ENCODE peak calls at places on chromosomes 3 and 15, in four cellular contexts. One of them, this sample, is unnamed.

GRCh38 chr3:157527471-157527881 is 24.3 kb upstream of the VEPH1 start:
- DNase-seq in stomach: no peak
- DNase-seq in esophagus muscularis mucosa: no peak
- DNase-seq in heart left ventricle: no peak
- DNase-seq in this sample: no peak

GRCh38 chr3:123138819-123139517 is 62.8 kb upstream of the SEC22A start:
- DNase-seq in heart left ventricle: no peak
- DNase-seq in esophagus muscularis mucosa: no peak
- DNase-seq in stomach: no peak
- DNase-seq in this sample: peak

GRCh38 chr3:16309558-16309957 is 44.5 kb downstream of the OXNAD1 start:
- DNase-seq in stomach: no peak
- DNase-seq in heart left ventricle: no peak
- DNase-seq in esophagus muscularis mucosa: no peak
- DNase-seq in this sample: peak

GRCh38 chr15:83248151-83248851 is 36.2 kb downstream of the BNC1 start:
- DNase-seq in stomach: no peak
- DNase-seq in esophagus muscularis mucosa: no peak
- DNase-seq in heart left ventricle: peak
- DNase-seq in this sample: peak

GRCh38 chr3:52844290-52844985 is 9.6 kb upstream of the MUSTN1 start:
- DNase-seq in esophagus muscularis mucosa: no peak
- DNase-seq in heart left ventricle: no peak
- DNase-seq in stomach: no peak
- DNase-seq in this sample: no peak

GRCh38 chr3:50405249-50405648 is 45.9 kb upstream of the TMEM115 start:
- DNase-seq in stomach: no peak
- DNase-seq in esophagus muscularis mucosa: no peak
- DNase-seq in heart left ventricle: no peak
- DNase-seq in this sample: peak

GRCh38 chr15:48177383-48177874 is 666 bp downstream of the MYEF2 start:
- DNase-seq in heart left ventricle: no peak
- DNase-seq in esophagus muscularis mucosa: no peak
- DNase-seq in stomach: no peak
- DNase-seq in this sample: peak

GRCh38 chr3:181755959-181756358 is 44.2 kb downstream of the SOX2 start:
- DNase-seq in heart left ventricle: no peak
- DNase-seq in stomach: no peak
- DNase-seq in esophagus muscularis mucosa: no peak
- DNase-seq in this sample: no peak

GRCh38 chr3:149658444-149659172 is 783 bp upstream of the WWTR1 start:
- DNase-seq in heart left ventricle: peak
- DNase-seq in stomach: peak
- DNase-seq in esophagus muscularis mucosa: peak
- DNase-seq in this sample: peak

GRCh38 chr3:49238274-49239127 is 38.5 kb downstream of the C3orf62 start:
- DNase-seq in heart left ventricle: peak
- DNase-seq in esophagus muscularis mucosa: peak
- DNase-seq in stomach: peak
- DNase-seq in this sample: peak

GRCh38 chr15:67133738-67134576 is 68.6 kb downstream of the SMAD3 start:
- DNase-seq in stomach: no peak
- DNase-seq in heart left ventricle: peak
- DNase-seq in esophagus muscularis mucosa: no peak
- DNase-seq in this sample: peak

GRCh38 chr3:160401301-160402095 is 2.0 kb downstream of the SMC4 start:
- DNase-seq in heart left ventricle: no peak
- DNase-seq in esophagus muscularis mucosa: no peak
- DNase-seq in stomach: peak
- DNase-seq in this sample: peak

GRCh38 chr15:84826369-84826823 is 9.2 kb downstream of the ALPK3 start:
- DNase-seq in stomach: peak
- DNase-seq in heart left ventricle: peak
- DNase-seq in esophagus muscularis mucosa: no peak
- DNase-seq in this sample: no peak

GRCh38 chr3:49173116-49173791 is 1.9 kb downstream of the KLHDC8B start:
- DNase-seq in esophagus muscularis mucosa: no peak
- DNase-seq in stomach: peak
- DNase-seq in heart left ventricle: peak
- DNase-seq in this sample: peak

GRCh38 chr3:170760174-170760526 is 109.8 kb downstream of the RPL22L1 start:
- DNase-seq in heart left ventricle: no peak
- DNase-seq in esophagus muscularis mucosa: no peak
- DNase-seq in stomach: peak
- DNase-seq in this sample: peak

GRCh38 chr3:64616953-64617352 is 70.8 kb downstream of the ADAMTS9 start:
- DNase-seq in stomach: no peak
- DNase-seq in heart left ventricle: peak
- DNase-seq in esophagus muscularis mucosa: no peak
- DNase-seq in this sample: no peak

GRCh38 chr3:106206165-106206564 is 337.4 kb upstream of the CBLB start:
- DNase-seq in heart left ventricle: peak
- DNase-seq in esophagus muscularis mucosa: no peak
- DNase-seq in stomach: no peak
- DNase-seq in this sample: peak

GRCh38 chr15:36392666-36393266 is 186.7 kb upstream of the CDIN1 start:
- DNase-seq in stomach: no peak
- DNase-seq in heart left ventricle: no peak
- DNase-seq in esophagus muscularis mucosa: no peak
- DNase-seq in this sample: no peak

GRCh38 chr15:43911235-43911661 is 84.4 kb downstream of the WDR76 start:
- DNase-seq in heart left ventricle: peak
- DNase-seq in stomach: no peak
- DNase-seq in esophagus muscularis mucosa: no peak
- DNase-seq in this sample: peak

GRCh38 chr3:88150771-88151170 is 1.0 kb downstream of the C3orf38 start:
- DNase-seq in heart left ventricle: no peak
- DNase-seq in esophagus muscularis mucosa: no peak
- DNase-seq in stomach: no peak
- DNase-seq in this sample: no peak

GRCh38 chr3:72617420-72618024 is 230.7 kb downstream of the SHQ1 start:
- DNase-seq in esophagus muscularis mucosa: no peak
- DNase-seq in stomach: no peak
- DNase-seq in heart left ventricle: no peak
- DNase-seq in this sample: no peak

GRCh38 chr3:195075941-195076875 is 194.8 kb downstream of the XXYLT1 start:
- DNase-seq in esophagus muscularis mucosa: no peak
- DNase-seq in heart left ventricle: no peak
- DNase-seq in stomach: no peak
- DNase-seq in this sample: peak

GRCh38 chr3:42080452-42080872 is 10.7 kb upstream of the TRAK1 start:
- DNase-seq in esophagus muscularis mucosa: no peak
- DNase-seq in stomach: peak
- DNase-seq in heart left ventricle: no peak
- DNase-seq in this sample: peak

GRCh38 chr3:44842376-44842775 is 19.3 kb upstream of the TMEM42 start:
- DNase-seq in heart left ventricle: no peak
- DNase-seq in esophagus muscularis mucosa: no peak
- DNase-seq in stomach: no peak
- DNase-seq in this sample: no peak

GRCh38 chr3:13347390-13347966 is 72.6 kb downstream of the NUP210 start:
- DNase-seq in heart left ventricle: no peak
- DNase-seq in stomach: no peak
- DNase-seq in esophagus muscularis mucosa: no peak
- DNase-seq in this sample: peak
- TF ChIP-seq CTCF in heart left ventricle: no peak
- TF ChIP-seq CTCF in stomach: no peak
- TF ChIP-seq CTCF in esophagus muscularis mucosa: no peak
- TF ChIP-seq CTCF in this sample: no peak

GRCh38 chr15:96355561-96356129 is 25.1 kb downstream of the NR2F2 start:
- DNase-seq in heart left ventricle: no peak
- DNase-seq in stomach: no peak
- DNase-seq in esophagus muscularis mucosa: no peak
- DNase-seq in this sample: peak

GRCh38 chr15:96353931-96354730 is 23.6 kb downstream of the NR2F2 start:
- DNase-seq in heart left ventricle: peak
- DNase-seq in stomach: peak
- DNase-seq in esophagus muscularis mucosa: no peak
- DNase-seq in this sample: peak

GRCh38 chr15:96353378-96353930 is 23.0 kb downstream of the NR2F2 start:
- DNase-seq in stomach: no peak
- DNase-seq in esophagus muscularis mucosa: no peak
- DNase-seq in heart left ventricle: no peak
- DNase-seq in this sample: peak

GRCh38 chr15:96356494-96357455 is 26.3 kb downstream of the NR2F2 start:
- DNase-seq in stomach: peak
- DNase-seq in heart left ventricle: peak
- DNase-seq in esophagus muscularis mucosa: no peak
- DNase-seq in this sample: peak

GRCh38 chr15:96354731-96355560 is 24.4 kb downstream of the NR2F2 start:
- DNase-seq in stomach: no peak
- DNase-seq in heart left ventricle: no peak
- DNase-seq in esophagus muscularis mucosa: no peak
- DNase-seq in this sample: peak
- H3K4me3 ChIP-seq in stomach: peak
- H3K4me3 ChIP-seq in heart left ventricle: peak
- H3K4me3 ChIP-seq in esophagus muscularis mucosa: peak
- H3K4me3 ChIP-seq in this sample: peak

GRCh38 chr3:86239956-86240355 is 751.0 kb downstream of the VGLL3 start:
- DNase-seq in heart left ventricle: no peak
- DNase-seq in stomach: no peak
- DNase-seq in esophagus muscularis mucosa: no peak
- DNase-seq in this sample: no peak

GRCh38 chr3:86244897-86245296 is 746.1 kb downstream of the VGLL3 start:
- DNase-seq in esophagus muscularis mucosa: no peak
- DNase-seq in heart left ventricle: no peak
- DNase-seq in stomach: no peak
- DNase-seq in this sample: no peak

GRCh38 chr3:86249833-86250232 is 741.1 kb downstream of the VGLL3 start:
- DNase-seq in stomach: no peak
- DNase-seq in heart left ventricle: no peak
- DNase-seq in esophagus muscularis mucosa: no peak
- DNase-seq in this sample: no peak

GRCh38 chr3:86245360-86245759 is 745.6 kb downstream of the VGLL3 start:
- DNase-seq in heart left ventricle: no peak
- DNase-seq in stomach: no peak
- DNase-seq in esophagus muscularis mucosa: no peak
- DNase-seq in this sample: no peak
- TF ChIP-seq CTCF in heart left ventricle: peak
- TF ChIP-seq CTCF in stomach: no peak
- TF ChIP-seq CTCF in esophagus muscularis mucosa: no peak
- TF ChIP-seq CTCF in this sample: no peak

DNA sequence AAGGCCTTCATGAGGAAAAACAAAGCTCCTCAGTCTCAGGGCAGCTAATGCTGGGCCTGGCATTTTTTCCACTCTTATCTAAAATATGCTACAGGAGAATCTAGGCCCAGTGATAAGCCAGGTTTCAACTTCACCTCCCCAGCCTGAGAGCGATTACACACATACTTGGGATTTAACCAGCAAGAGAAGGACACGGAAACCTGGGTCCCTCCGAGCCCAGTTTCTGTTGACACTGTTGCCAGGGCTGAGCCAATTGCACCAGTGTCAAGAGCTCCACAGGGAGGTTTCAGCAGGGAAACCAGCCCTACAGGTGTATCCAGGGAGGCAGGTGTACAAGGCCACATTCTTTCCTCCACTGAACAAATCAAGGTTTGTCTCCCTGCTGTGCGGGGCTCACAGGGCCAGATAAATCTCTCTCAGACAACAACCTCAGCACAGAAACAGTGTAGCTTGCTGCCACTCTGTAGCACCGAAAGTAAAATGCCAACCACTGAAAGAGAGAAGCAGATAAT is 85.4 kb downstream of the MAGI1 start:
- DNase-seq in heart left ventricle: no peak
- DNase-seq in esophagus muscularis mucosa: no peak
- DNase-seq in stomach: peak
- DNase-seq in this sample: no peak
- H3K4me3 ChIP-seq in heart left ventricle: peak
- H3K4me3 ChIP-seq in esophagus muscularis mucosa: no peak
- H3K4me3 ChIP-seq in stomach: no peak
- H3K4me3 ChIP-seq in this sample: no peak

This sample was measured in fibroblast of villous mesenchyme.